ENCODE peak calls at places on chromosomes 1 and 21, in seven cellular contexts. One of them, this sample, is unnamed.

GRCh38 chr1:115089443-115090340 is at the start of gene TSPAN2:
- DNase-seq in H9: peak
- DNase-seq in mesenchymal stem cell: no peak
- DNase-seq in H1: peak
- DNase-seq in IMR-90: peak
- DNase-seq in trophoblast cell: no peak
- DNase-seq in mesendoderm: peak
- DNase-seq in this sample: peak

GRCh38 chr1:109959974-109960744 is 24.4 kb upstream of the AHCYL1 start:
- DNase-seq in mesenchymal stem cell: peak
- DNase-seq in mesendoderm: peak
- DNase-seq in IMR-90: peak
- DNase-seq in H9: peak
- DNase-seq in trophoblast cell: peak
- DNase-seq in H1: no peak
- DNase-seq in this sample: peak

GRCh38 chr1:178688244-178688643 is 36.8 kb upstream of the RALGPS2 start:
- DNase-seq in mesenchymal stem cell: no peak
- DNase-seq in trophoblast cell: no peak
- DNase-seq in H9: no peak
- DNase-seq in IMR-90: peak
- DNase-seq in mesendoderm: no peak
- DNase-seq in H1: no peak
- DNase-seq in this sample: no peak

GRCh38 chr21:19969156-19969555 is 1029.1 kb upstream of the NCAM2 start:
- DNase-seq in mesenchymal stem cell: no peak
- DNase-seq in H9: no peak
- DNase-seq in trophoblast cell: no peak
- DNase-seq in mesendoderm: no peak
- DNase-seq in IMR-90: no peak
- DNase-seq in H1: no peak
- DNase-seq in this sample: no peak

GRCh38 chr1:86998727-86999126 is 84.3 kb downstream of the HS2ST1 start:
- DNase-seq in mesenchymal stem cell: no peak
- DNase-seq in trophoblast cell: no peak
- DNase-seq in H9: no peak
- DNase-seq in mesendoderm: no peak
- DNase-seq in H1: no peak
- DNase-seq in IMR-90: no peak
- DNase-seq in this sample: no peak

GRCh38 chr1:225617479-225617878 is 35.4 kb downstream of the ENAH start:
- DNase-seq in mesenchymal stem cell: peak
- DNase-seq in H9: no peak
- DNase-seq in IMR-90: peak
- DNase-seq in H1: no peak
- DNase-seq in mesendoderm: no peak
- DNase-seq in trophoblast cell: no peak
- DNase-seq in this sample: no peak

GRCh38 chr1:217078959-217079358 is 355.7 kb upstream of the ESRRG start:
- DNase-seq in mesenchymal stem cell: no peak
- DNase-seq in mesendoderm: no peak
- DNase-seq in H1: no peak
- DNase-seq in IMR-90: no peak
- DNase-seq in H9: no peak
- DNase-seq in trophoblast cell: no peak
- DNase-seq in this sample: no peak

GRCh38 chr1:201468844-201469644 is at the start of gene PHLDA3:
- DNase-seq in mesendoderm: peak
- DNase-seq in IMR-90: peak
- DNase-seq in trophoblast cell: peak
- DNase-seq in H1: peak
- DNase-seq in mesenchymal stem cell: peak
- DNase-seq in H9: peak
- DNase-seq in this sample: peak

GRCh38 chr1:153447498-153448170 is 12.8 kb downstream of the S100A7 start:
- DNase-seq in H1: no peak
- DNase-seq in H9: no peak
- DNase-seq in mesenchymal stem cell: peak
- DNase-seq in mesendoderm: no peak
- DNase-seq in IMR-90: peak
- DNase-seq in trophoblast cell: no peak
- DNase-seq in this sample: no peak

GRCh38 chr1:221148580-221148979 is 269.3 kb downstream of the HLX start:
- DNase-seq in H1: no peak
- DNase-seq in mesendoderm: no peak
- DNase-seq in IMR-90: no peak
- DNase-seq in H9: no peak
- DNase-seq in mesenchymal stem cell: no peak
- DNase-seq in trophoblast cell: no peak
- DNase-seq in this sample: no peak

GRCh38 chr1:171280596-171280995 is 32.3 kb downstream of the FMO1 start:
- DNase-seq in mesendoderm: no peak
- DNase-seq in IMR-90: no peak
- DNase-seq in H9: no peak
- DNase-seq in mesenchymal stem cell: no peak
- DNase-seq in trophoblast cell: no peak
- DNase-seq in H1: no peak
- DNase-seq in this sample: no peak

GRCh38 chr21:35840197-35840799 is 220.0 kb downstream of the SETD4 start:
- DNase-seq in mesendoderm: peak
- DNase-seq in trophoblast cell: peak
- DNase-seq in mesenchymal stem cell: peak
- DNase-seq in H9: no peak
- DNase-seq in IMR-90: peak
- DNase-seq in H1: no peak
- DNase-seq in this sample: peak

GRCh38 chr1:173917635-173918493 is 737 bp upstream of the SERPINC1 start:
- DNase-seq in trophoblast cell: peak
- DNase-seq in mesenchymal stem cell: no peak
- DNase-seq in H1: no peak
- DNase-seq in H9: no peak
- DNase-seq in mesendoderm: no peak
- DNase-seq in IMR-90: no peak
- DNase-seq in this sample: no peak

GRCh38 chr1:246497331-246497915 is 9.7 kb downstream of the SMYD3 start:
- DNase-seq in H9: no peak
- DNase-seq in IMR-90: peak
- DNase-seq in mesenchymal stem cell: peak
- DNase-seq in H1: no peak
- DNase-seq in trophoblast cell: no peak
- DNase-seq in mesendoderm: peak
- DNase-seq in this sample: peak

GRCh38 chr1:176790771-176791170 is 327.8 kb downstream of the PAPPA2 start:
- DNase-seq in H1: no peak
- DNase-seq in trophoblast cell: no peak
- DNase-seq in mesendoderm: no peak
- DNase-seq in H9: no peak
- DNase-seq in IMR-90: no peak
- DNase-seq in mesenchymal stem cell: no peak
- DNase-seq in this sample: no peak

GRCh38 chr1:41404308-41404755 is 43.1 kb downstream of the FOXO6 start:
- DNase-seq in H9: peak
- DNase-seq in mesendoderm: peak
- DNase-seq in IMR-90: no peak
- DNase-seq in mesenchymal stem cell: no peak
- DNase-seq in trophoblast cell: no peak
- DNase-seq in H1: peak
- DNase-seq in this sample: no peak

GRCh38 chr1:38268226-38268625 is 221.6 kb upstream of the POU3F1 start:
- DNase-seq in H1: no peak
- DNase-seq in IMR-90: no peak
- DNase-seq in trophoblast cell: no peak
- DNase-seq in mesenchymal stem cell: no peak
- DNase-seq in mesendoderm: peak
- DNase-seq in H9: peak
- DNase-seq in this sample: no peak

GRCh38 chr1:190849346-190849745 is 371.7 kb upstream of the BRINP3 start:
- DNase-seq in mesendoderm: no peak
- DNase-seq in H9: no peak
- DNase-seq in IMR-90: no peak
- DNase-seq in trophoblast cell: no peak
- DNase-seq in mesenchymal stem cell: no peak
- DNase-seq in H1: no peak
- DNase-seq in this sample: no peak

GRCh38 chr1:243734311-243734700 is 115.7 kb downstream of the AKT3 start:
- DNase-seq in IMR-90: peak
- DNase-seq in mesenchymal stem cell: peak
- DNase-seq in H1: no peak
- DNase-seq in trophoblast cell: no peak
- DNase-seq in H9: no peak
- DNase-seq in mesendoderm: no peak
- DNase-seq in this sample: no peak

GRCh38 chr1:41678141-41678878 is 193.8 kb upstream of the EDN2 start:
- DNase-seq in IMR-90: peak
- DNase-seq in mesenchymal stem cell: no peak
- DNase-seq in H1: no peak
- DNase-seq in mesendoderm: peak
- DNase-seq in H9: no peak
- DNase-seq in trophoblast cell: no peak
- DNase-seq in this sample: no peak

GRCh38 chr1:184823080-184823479 is 68.4 kb upstream of the EDEM3 start:
- DNase-seq in H1: no peak
- DNase-seq in mesendoderm: no peak
- DNase-seq in trophoblast cell: no peak
- DNase-seq in H9: no peak
- DNase-seq in IMR-90: peak
- DNase-seq in mesenchymal stem cell: peak
- DNase-seq in this sample: peak

GRCh38 chr21:33988237-33988835 is 72.7 kb upstream of the ATP5PO start:
- DNase-seq in IMR-90: no peak
- DNase-seq in trophoblast cell: no peak
- DNase-seq in H9: no peak
- DNase-seq in H1: no peak
- DNase-seq in mesenchymal stem cell: no peak
- DNase-seq in mesendoderm: no peak
- DNase-seq in this sample: no peak

DNA sequence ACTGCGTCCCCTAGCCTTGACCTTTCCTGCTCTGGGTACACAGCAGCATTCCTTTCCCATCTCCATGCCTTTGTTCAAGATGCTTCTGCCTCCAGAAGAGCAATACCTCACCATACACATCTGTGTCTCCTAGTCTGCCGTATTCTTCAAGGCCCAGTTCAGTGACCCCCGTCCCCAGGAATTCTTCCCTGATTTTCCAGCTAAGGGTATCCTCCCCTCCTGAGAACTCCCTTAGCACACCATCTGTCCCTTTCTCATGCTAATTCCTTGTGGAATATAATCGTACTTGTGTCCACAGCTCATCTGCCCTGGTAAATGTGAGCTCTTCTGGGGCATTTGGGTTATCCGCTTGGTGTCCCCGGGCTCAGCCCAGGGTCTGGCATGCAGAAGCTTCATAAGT is 40.9 kb downstream of the BEND5 start:
- DNase-seq in IMR-90: no peak
- DNase-seq in mesendoderm: no peak
- DNase-seq in H9: no peak
- DNase-seq in H1: no peak
- DNase-seq in mesenchymal stem cell: no peak
- DNase-seq in trophoblast cell: no peak
- DNase-seq in this sample: no peak
- H2BK120ac ChIP-seq in IMR-90: no peak
- H2BK120ac ChIP-seq in mesendoderm: no peak
- H2BK120ac ChIP-seq in H9: no peak
- H2BK120ac ChIP-seq in H1: no peak
- H2BK120ac ChIP-seq in mesenchymal stem cell: no peak
- H2BK120ac ChIP-seq in trophoblast cell: no peak
- H2BK120ac ChIP-seq in this sample: no peak

GRCh38 chr1:68045511-68046180 is 4.8 kb downstream of the DIRAS3 start:
- DNase-seq in H9: no peak
- DNase-seq in mesenchymal stem cell: no peak
- DNase-seq in IMR-90: no peak
- DNase-seq in trophoblast cell: no peak
- DNase-seq in H1: no peak
- DNase-seq in mesendoderm: no peak
- DNase-seq in this sample: no peak
- H2BK120ac ChIP-seq in H9: no peak
- H2BK120ac ChIP-seq in mesenchymal stem cell: no peak
- H2BK120ac ChIP-seq in IMR-90: no peak
- H2BK120ac ChIP-seq in trophoblast cell: no peak
- H2BK120ac ChIP-seq in H1: no peak
- H2BK120ac ChIP-seq in mesendoderm: no peak
- H2BK120ac ChIP-seq in this sample: no peak

GRCh38 chr1:29722598-29722997 is 486.3 kb downstream of the PTPRU start:
- DNase-seq in H9: no peak
- DNase-seq in mesendoderm: no peak
- DNase-seq in trophoblast cell: no peak
- DNase-seq in IMR-90: no peak
- DNase-seq in mesenchymal stem cell: no peak
- DNase-seq in H1: no peak
- DNase-seq in this sample: no peak

GRCh38 chr1:29728703-29729102 is 492.4 kb downstream of the PTPRU start:
- DNase-seq in H1: no peak
- DNase-seq in mesendoderm: no peak
- DNase-seq in trophoblast cell: no peak
- DNase-seq in H9: no peak
- DNase-seq in IMR-90: no peak
- DNase-seq in mesenchymal stem cell: no peak
- DNase-seq in this sample: no peak

GRCh38 chr1:29729281-29729680 is 493.0 kb downstream of the PTPRU start:
- DNase-seq in H9: no peak
- DNase-seq in trophoblast cell: no peak
- DNase-seq in IMR-90: no peak
- DNase-seq in mesenchymal stem cell: no peak
- DNase-seq in mesendoderm: no peak
- DNase-seq in H1: no peak
- DNase-seq in this sample: no peak

GRCh38 chr1:29725262-29725661 is 488.9 kb downstream of the PTPRU start:
- DNase-seq in H1: no peak
- DNase-seq in mesenchymal stem cell: no peak
- DNase-seq in H9: no peak
- DNase-seq in mesendoderm: no peak
- DNase-seq in IMR-90: no peak
- DNase-seq in trophoblast cell: no peak
- DNase-seq in this sample: no peak
- H2BK120ac ChIP-seq in H1: no peak
- H2BK120ac ChIP-seq in mesenchymal stem cell: no peak
- H2BK120ac ChIP-seq in H9: no peak
- H2BK120ac ChIP-seq in mesendoderm: no peak
- H2BK120ac ChIP-seq in IMR-90: no peak
- H2BK120ac ChIP-seq in trophoblast cell: no peak
- H2BK120ac ChIP-seq in this sample: no peak

DNA sequence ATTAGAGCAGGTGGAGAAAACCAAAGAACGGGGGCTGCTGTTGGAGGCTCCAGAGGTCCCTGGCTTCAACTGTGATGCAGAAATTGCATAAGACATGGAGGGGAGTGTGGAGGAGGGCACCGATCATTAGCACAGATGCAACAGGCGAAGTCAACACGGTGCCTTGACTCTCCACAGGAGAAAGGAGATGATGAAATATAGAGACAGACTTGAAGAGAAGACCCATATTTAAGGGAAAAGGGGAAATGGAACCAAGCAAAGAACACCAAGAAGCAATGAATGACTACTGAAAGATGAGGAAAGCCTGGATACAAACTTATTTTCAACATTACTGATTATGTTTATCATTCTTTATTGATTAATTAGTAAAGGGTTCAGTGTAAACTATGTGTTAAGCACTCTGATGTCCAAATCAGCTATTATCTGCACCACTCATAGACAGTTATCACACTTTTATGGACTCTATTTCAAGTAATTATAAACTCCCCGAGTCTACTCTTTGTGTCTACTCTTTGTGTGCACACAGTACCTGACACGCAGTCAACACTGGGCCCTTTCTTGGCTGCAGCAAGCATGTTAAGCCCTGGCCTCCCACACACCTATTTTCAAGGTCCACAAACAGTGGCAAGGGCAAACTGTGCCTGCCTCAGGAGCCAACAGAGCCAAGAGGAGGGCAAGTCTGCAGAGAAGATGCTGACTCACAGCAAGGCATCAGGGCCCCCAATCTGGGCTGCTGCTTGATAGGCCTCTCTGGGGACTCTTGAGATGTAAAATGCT is 17.7 kb downstream of the PCNX2 start:
- DNase-seq in trophoblast cell: no peak
- DNase-seq in mesenchymal stem cell: no peak
- DNase-seq in mesendoderm: peak
- DNase-seq in IMR-90: no peak
- DNase-seq in H1: no peak
- DNase-seq in H9: no peak
- DNase-seq in this sample: no peak
- H2BK120ac ChIP-seq in trophoblast cell: no peak
- H2BK120ac ChIP-seq in mesenchymal stem cell: no peak
- H2BK120ac ChIP-seq in mesendoderm: no peak
- H2BK120ac ChIP-seq in IMR-90: no peak
- H2BK120ac ChIP-seq in H1: no peak
- H2BK120ac ChIP-seq in H9: no peak
- H2BK120ac ChIP-seq in this sample: no peak